ENCODE peak calls at places on chromosomes 3 and 15, in ten cellular contexts. J, X, Z, A, P, D, G, E, H and M are unnamed samples.
A peak's percentile ranks its signal among the peaks of the same experiment; 100 is the strongest.

GRCh38 chr3:194446754-194447153 is 40.0 kb downstream of the ATP13A3 start:
- DNase-seq in J (no peak), X (no peak), Z (no peak), A (no peak), P (no peak), D (no peak), G (no peak), E (no peak), H (no peak), M (no peak)

GRCh38 chr3:70179111-70179510 is 133.3 kb downstream of the MDFIC2 start:
- DNase-seq in J (no peak), X (no peak), Z (no peak), A (no peak), P (no peak), D (no peak), G (no peak), E (no peak), H (no peak), M (no peak)

GRCh38 chr3:194773666-194774455 is 88.2 kb downstream of the FAM43A start:
- DNase-seq in J (no peak), X (no peak), Z (no peak), A (no peak), P (no peak), D (no peak), G (no peak), E (peak; percentile 56), H (peak; percentile 29), M (no peak)

GRCh38 chr15:83305696-83306291 is 21.3 kb upstream of the BNC1 start:
- DNase-seq in J (peak; percentile 83), X (peak; percentile 40), Z (no peak), A (no peak), P (no peak), D (peak; percentile 37), G (no peak), E (no peak), H (peak; percentile 70), M (no peak)

GRCh38 chr3:147008886-147009285 is 397.5 kb downstream of the ZIC4 start:
- DNase-seq in J (no peak), X (no peak), Z (no peak), A (no peak), P (no peak), D (no peak), G (no peak), E (no peak), H (no peak), M (peak; percentile 23)

GRCh38 chr3:126987596-126987995 is 4.7 kb downstream of the PLXNA1 start:
- DNase-seq in J (no peak), X (no peak), Z (no peak), A (no peak), P (no peak), D (no peak), G (no peak), E (no peak), H (no peak), M (no peak)

GRCh38 chr15:40115670-40116093 is 7.0 kb upstream of the BMF start:
- DNase-seq in J (peak; percentile 42), X (peak; percentile 67), Z (no peak), A (peak; percentile 63), P (peak; percentile 97), D (peak; percentile 49), G (no peak), E (no peak), H (peak; percentile 79), M (no peak)

GRCh38 chr15:26806161-26806560 is 33.3 kb upstream of the GABRB3 start:
- DNase-seq in J (no peak), X (no peak), Z (no peak), A (no peak), P (no peak), D (no peak), G (no peak), E (no peak), H (no peak), M (no peak)

GRCh38 chr3:138187296-138188012 is at the start of gene ARMC8:
- DNase-seq in J (peak; percentile 56), X (no peak), Z (no peak), A (peak; percentile 77), P (no peak), D (no peak), G (peak; percentile 64), E (peak; percentile 80), H (peak; percentile 90), M (peak; percentile 40)

GRCh38 chr15:45522931-45523331 is 376 bp upstream of the SLC30A4 start:
- DNase-seq in J (peak; percentile 35), X (peak; percentile 59), Z (peak; percentile 17), A (peak; percentile 70), P (no peak), D (no peak), G (peak; percentile 42), E (no peak), H (peak; percentile 83), M (peak; percentile 13)

GRCh38 chr15:64398575-64398974 is 10.9 kb downstream of the TRIP4 start:
- DNase-seq in J (peak; percentile 9), X (no peak), Z (no peak), A (no peak), P (no peak), D (no peak), G (no peak), E (no peak), H (no peak), M (no peak)

GRCh38 chr15:66772967-66773873 is 71.2 kb downstream of the SMAD6 start:
- DNase-seq in J (no peak), X (no peak), Z (no peak), A (peak; percentile 59), P (no peak), D (peak; percentile 77), G (no peak), E (peak; percentile 75), H (no peak), M (no peak)

GRCh38 chr3:156626104-156626503 is 48.3 kb upstream of the TIPARP start:
- DNase-seq in J (peak; percentile 92), X (no peak), Z (no peak), A (no peak), P (peak; percentile 6), D (no peak), G (peak; percentile 71), E (no peak), H (no peak), M (no peak)

GRCh38 chr3:42314411-42314810 is 48.4 kb upstream of the CCK start:
- DNase-seq in J (peak; percentile 2), X (no peak), Z (no peak), A (no peak), P (peak; percentile 71), D (no peak), G (no peak), E (no peak), H (no peak), M (no peak)

GRCh38 chr3:153290278-153291015 is 128.4 kb downstream of the RAP2B start:
- DNase-seq in J (peak; percentile 29), X (no peak), Z (no peak), A (no peak), P (peak; percentile 7), D (no peak), G (peak; percentile 37), E (no peak), H (no peak), M (no peak)
- TF ChIP-seq CTCF in J (peak; percentile 75), X (peak; percentile 24), Z (no peak), A (no peak), P (no peak), D (peak; percentile 22), G (no peak), E (peak; percentile 9), H (peak; percentile 56), M (peak; percentile 63)

GRCh38 chr3:114223146-114223545 is 14.2 kb downstream of the ZNF80 start:
- DNase-seq in J (no peak), X (no peak), Z (no peak), A (no peak), P (peak; percentile 35), D (peak; percentile 36), G (no peak), E (no peak), H (no peak), M (no peak)

GRCh38 chr3:114221881-114222264 is 15.5 kb downstream of the ZNF80 start:
- DNase-seq in J (no peak), X (no peak), Z (no peak), A (no peak), P (no peak), D (no peak), G (no peak), E (no peak), H (no peak), M (no peak)

GRCh38 chr3:114227076-114227475 is 10.3 kb downstream of the ZNF80 start:
- DNase-seq in J (no peak), X (no peak), Z (no peak), A (no peak), P (no peak), D (no peak), G (no peak), E (no peak), H (no peak), M (no peak)

GRCh38 chr3:114221165-114221880 is 16.1 kb downstream of the ZNF80 start:
- DNase-seq in J (no peak), X (no peak), Z (no peak), A (no peak), P (no peak), D (peak; percentile 95), G (no peak), E (no peak), H (no peak), M (no peak)

DNA sequence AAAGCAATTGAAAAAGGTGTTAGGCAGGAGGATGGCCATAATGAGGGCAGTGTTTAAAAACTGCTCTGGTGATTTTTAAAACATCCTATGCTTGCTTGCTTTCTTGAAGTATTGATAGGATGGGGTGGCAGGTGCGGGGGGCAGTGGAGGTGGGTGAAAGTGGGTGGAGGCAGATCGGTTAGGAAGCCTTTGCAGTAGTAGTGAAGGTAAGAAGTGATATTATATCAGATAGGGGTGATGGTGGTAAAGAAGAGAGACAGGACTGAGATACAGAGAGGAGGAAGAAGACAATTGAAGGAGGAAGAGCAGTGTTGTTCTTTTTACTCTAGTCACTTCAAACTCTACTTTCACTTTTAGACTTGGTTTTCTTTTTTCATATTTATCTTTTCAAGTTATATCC is 11.1 kb downstream of the ZNF80 start:
- DNase-seq in J (no peak), X (no peak), Z (no peak), A (no peak), P (no peak), D (no peak), G (no peak), E (no peak), H (no peak), M (no peak)
- H3K27ac ChIP-seq in J (no peak overlapping the region), X (no peak overlapping the region), Z (no peak overlapping the region), A (no peak overlapping the region), P (no peak overlapping the region), D (no peak overlapping the region), G (no peak overlapping the region), E (no peak overlapping the region), H (no peak overlapping the region), M (no peak overlapping the region)

GRCh38 chr3:10473581-10474438 is 31.6 kb downstream of the ATP2B2 start:
- DNase-seq in J (no peak), X (peak; percentile 42), Z (no peak), A (no peak), P (peak; percentile 14), D (no peak), G (no peak), E (no peak), H (peak; percentile 64), M (no peak)
- TF ChIP-seq CTCF in J (no peak), X (peak; percentile 21), Z (no peak), A (no peak), P (peak; percentile 22), D (no peak), G (no peak), E (no peak), H (peak; percentile 49), M (no peak)

DNA sequence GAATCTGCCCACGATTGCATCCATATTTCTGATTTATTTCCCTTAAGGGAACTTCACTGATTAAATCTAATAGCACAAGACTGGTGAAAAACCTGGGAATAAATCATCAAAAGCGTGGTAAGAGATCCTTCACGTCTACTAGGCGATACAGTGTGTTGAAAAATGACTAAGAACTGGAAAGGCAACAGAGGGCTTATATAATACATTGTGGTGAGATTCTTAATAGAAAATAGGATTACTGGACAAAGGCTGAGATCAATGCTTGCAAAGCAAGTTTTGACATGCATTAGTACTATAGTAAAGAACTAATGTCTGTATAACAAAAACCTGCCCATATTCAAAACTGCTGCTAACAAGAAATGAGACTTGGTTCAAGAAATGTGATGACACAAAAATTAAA is 48.9 kb downstream of the POLQ start:
- DNase-seq in J (peak; percentile 45), X (no peak), Z (no peak), A (no peak), P (no peak), D (no peak), G (no peak), E (no peak), H (no peak), M (no peak)
- H3K27ac ChIP-seq in J (no peak overlapping the region), X (no peak overlapping the region), Z (no peak overlapping the region), A (no peak overlapping the region), P (no peak overlapping the region), D (no peak overlapping the region), G (no peak overlapping the region), E (no peak overlapping the region), H (no peak overlapping the region), M (no peak overlapping the region)